ENCODE peak calls at places on chromosomes 12 and 14, in four cellular contexts. J is mucosa of gallbladder, M is mesothelial cell of epicardium, G is GM12891. O is an unnamed sample.
A peak's percentile ranks its signal among the peaks of the same experiment; 100 is the strongest.

GRCh38 chr12:47939009-47939601 is 24.3 kb upstream of the TMEM106C start:
- DNase-seq in J (peak; percentile 71), M (peak; percentile 10), G (no peak), O (no peak)

GRCh38 chr12:126493366-126494108 is 1428.3 kb downstream of the AACS start:
- DNase-seq in J (no peak), M (no peak), G (no peak), O (no peak)

GRCh38 chr12:92059976-92060375 is 85.7 kb downstream of the BTG1 start:
- DNase-seq in J (no peak), M (no peak), G (no peak), O (no peak)

GRCh38 chr12:59357811-59358210 is 238.0 kb upstream of the SLC16A7 start:
- DNase-seq in J (no peak), M (no peak), G (no peak), O (no peak)

GRCh38 chr12:58907326-58907855 is 12.9 kb downstream of the LRIG3 start:
- DNase-seq in J (no peak), M (no peak), G (no peak), O (no peak)

GRCh38 chr12:100794441-100795192 is at the start of gene ANO4:
- DNase-seq in J (no peak), M (no peak), G (no peak), O (no peak)

GRCh38 chr12:5018677-5019076 is 25.0 kb upstream of the KCNA5 start:
- DNase-seq in J (no peak), M (no peak), G (no peak), O (no peak)

GRCh38 chr14:53470351-53471043 is 317.4 kb upstream of the DDHD1 start:
- DNase-seq in J (peak; percentile 32), M (no peak), G (no peak), O (peak; percentile 51)

GRCh38 chr14:53494587-53494986 is 341.5 kb upstream of the DDHD1 start:
- DNase-seq in J (no peak), M (no peak), G (no peak), O (no peak)

GRCh38 chr12:75685826-75686225 is 174.4 kb upstream of the KRR1 start:
- DNase-seq in J (no peak), M (no peak), G (no peak), O (no peak)

GRCh38 chr14:25103261-25103660 is 53.3 kb upstream of the STXBP6 start:
- DNase-seq in J (no peak), M (no peak), G (no peak), O (no peak)

GRCh38 chr12:116697305-116698130 is 40.4 kb downstream of the SPRING1 start:
- DNase-seq in J (peak; percentile 34), M (no peak), G (no peak), O (no peak)

GRCh38 chr14:73599494-73599893 is 7.8 kb downstream of the ACOT4 start:
- DNase-seq in J (no peak), M (no peak), G (no peak), O (no peak)